ENCODE peak calls at places on chromosomes 3 and 15, in four cellular contexts. One of them, this sample, is unnamed.

GRCh38 chr3:176190755-176191154 is 1006.5 kb downstream of the TBL1XR1 start:
- DNase-seq in A549: no peak
- DNase-seq in GM12878: no peak
- DNase-seq in HepG2: no peak
- DNase-seq in this sample: no peak

GRCh38 chr3:4642611-4643010 is 149.5 kb downstream of the ITPR1 start:
- DNase-seq in A549: no peak
- DNase-seq in GM12878: no peak
- DNase-seq in HepG2: no peak
- DNase-seq in this sample: no peak

GRCh38 chr3:131848111-131848510 is 186.7 kb downstream of the CPNE4 start:
- DNase-seq in A549: no peak
- DNase-seq in GM12878: no peak
- DNase-seq in HepG2: no peak
- DNase-seq in this sample: no peak

GRCh38 chr3:160577551-160578195 is 12.3 kb upstream of the KPNA4 start:
- DNase-seq in A549: peak; percentile 39
- DNase-seq in GM12878: no peak
- DNase-seq in HepG2: peak; percentile 12
- DNase-seq in this sample: peak; percentile 23

GRCh38 chr3:16374047-16375019 is 109.3 kb downstream of the OXNAD1 start:
- DNase-seq in A549: no peak
- DNase-seq in GM12878: no peak
- DNase-seq in HepG2: no peak
- DNase-seq in this sample: no peak

GRCh38 chr15:70799667-70800450 is 36.5 kb upstream of the UACA start:
- DNase-seq in A549: no peak
- DNase-seq in GM12878: no peak
- DNase-seq in HepG2: peak; percentile 66
- DNase-seq in this sample: no peak

GRCh38 chr15:40929730-40930429 is 740 bp downstream of the DLL4 start:
- DNase-seq in A549: peak; percentile 56
- DNase-seq in GM12878: no peak
- DNase-seq in HepG2: no peak
- DNase-seq in this sample: no peak

GRCh38 chr15:76204916-76205460 is 106.3 kb downstream of the ETFA start:
- DNase-seq in A549: no peak
- DNase-seq in GM12878: no peak
- DNase-seq in HepG2: no peak
- DNase-seq in this sample: no peak

GRCh38 chr3:4850928-4851265 is 128.3 kb upstream of the BHLHE40 start:
- DNase-seq in A549: no peak
- DNase-seq in GM12878: peak; percentile 68
- DNase-seq in HepG2: no peak
- DNase-seq in this sample: no peak

GRCh38 chr15:27867861-27868260 is 231.3 kb downstream of the OCA2 start:
- DNase-seq in A549: no peak
- DNase-seq in GM12878: no peak
- DNase-seq in HepG2: no peak
- DNase-seq in this sample: no peak

GRCh38 chr15:70576276-70576675 is 187.1 kb downstream of the UACA start:
- DNase-seq in A549: no peak
- DNase-seq in GM12878: no peak
- DNase-seq in HepG2: no peak
- DNase-seq in this sample: no peak

GRCh38 chr3:188390775-188391443 is 237.0 kb downstream of the LPP start:
- DNase-seq in A549: no peak
- DNase-seq in GM12878: no peak
- DNase-seq in HepG2: peak; percentile 10
- DNase-seq in this sample: no peak

GRCh38 chr3:11826628-11827265 is 19.9 kb downstream of the TAMM41 start:
- DNase-seq in A549: no peak
- DNase-seq in GM12878: no peak
- DNase-seq in HepG2: no peak
- DNase-seq in this sample: no peak

GRCh38 chr15:89197503-89197971 is 23.8 kb downstream of the RLBP1 start:
- DNase-seq in A549: no peak
- DNase-seq in GM12878: no peak
- DNase-seq in HepG2: peak; percentile 93
- DNase-seq in this sample: peak; percentile 21

GRCh38 chr3:31103623-31104180 is 209.2 kb upstream of the GADL1 start:
- DNase-seq in A549: no peak
- DNase-seq in GM12878: no peak
- DNase-seq in HepG2: no peak
- DNase-seq in this sample: no peak

GRCh38 chr3:197317250-197317963 is 19.0 kb upstream of the DLG1 start:
- DNase-seq in A549: no peak
- DNase-seq in GM12878: no peak
- DNase-seq in HepG2: no peak
- DNase-seq in this sample: peak; percentile 72

GRCh38 chr15:42088801-42089640 is 5.3 kb downstream of the PLA2G4D start:
- DNase-seq in A549: no peak
- DNase-seq in GM12878: no peak
- DNase-seq in HepG2: no peak
- DNase-seq in this sample: no peak

GRCh38 chr15:95267476-95267875 is 1036.1 kb downstream of the MCTP2 start:
- DNase-seq in A549: no peak
- DNase-seq in GM12878: no peak
- DNase-seq in HepG2: no peak
- DNase-seq in this sample: no peak

GRCh38 chr15:85865070-85865684 is 70.5 kb upstream of the KLHL25 start:
- DNase-seq in A549: peak; percentile 67
- DNase-seq in GM12878: no peak
- DNase-seq in HepG2: peak; percentile 11
- DNase-seq in this sample: peak; percentile 19

GRCh38 chr3:29144807-29145206 is 136.1 kb upstream of the RBMS3 start:
- DNase-seq in A549: peak; percentile 18
- DNase-seq in GM12878: no peak
- DNase-seq in HepG2: no peak
- DNase-seq in this sample: no peak
- TF ChIP-seq RAD21 in A549: peak; percentile 37
- TF ChIP-seq RAD21 in GM12878: peak; percentile 33
- TF ChIP-seq RAD21 in HepG2: no peak
- TF ChIP-seq RAD21 in this sample: no peak

DNA sequence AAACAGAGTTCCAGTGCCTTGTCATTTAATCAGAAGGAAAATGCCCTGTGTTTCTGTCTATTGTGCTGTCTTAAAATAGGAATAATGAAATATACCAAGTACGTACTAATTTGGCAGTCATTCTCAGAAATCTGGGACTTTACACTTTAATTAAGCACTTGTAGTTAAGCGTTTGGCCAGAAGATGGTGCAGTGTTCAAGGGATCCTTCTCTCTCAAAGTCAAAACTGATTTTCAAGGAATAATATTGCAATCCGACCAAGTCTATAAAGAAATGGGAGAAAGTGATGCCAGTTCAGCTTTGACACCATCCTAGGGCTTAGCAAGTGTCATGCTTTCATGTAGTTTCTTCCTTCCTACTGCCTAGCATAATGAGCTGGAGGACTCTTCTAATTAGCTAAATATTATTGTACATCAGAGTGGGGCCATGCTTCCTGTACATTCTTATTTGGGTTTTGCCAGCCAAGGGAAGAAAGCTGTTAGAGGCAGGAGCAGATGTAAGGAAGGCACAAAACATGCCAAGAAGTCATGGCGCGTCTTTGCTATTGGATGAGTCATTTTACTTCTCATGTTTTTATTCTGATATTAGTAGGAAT is 64.8 kb downstream of the SAMMSON start:
- DNase-seq in A549: peak; percentile 51
- DNase-seq in GM12878: peak; percentile 1
- DNase-seq in HepG2: peak; percentile 27
- DNase-seq in this sample: peak; percentile 4
- TF ChIP-seq CEBPB in A549: no peak
- TF ChIP-seq CEBPB in GM12878: no peak
- TF ChIP-seq CEBPB in HepG2: no peak
- TF ChIP-seq CEBPB in this sample: no peak

GRCh38 chr15:31352911-31353811 is 26.5 kb downstream of the KLF13 start:
- DNase-seq in A549: no peak
- DNase-seq in GM12878: peak; percentile 83
- DNase-seq in HepG2: no peak
- DNase-seq in this sample: no peak
- TF ChIP-seq REST in A549: no peak
- TF ChIP-seq REST in GM12878: no peak
- TF ChIP-seq REST in HepG2: no peak
- TF ChIP-seq REST in this sample: no peak

GRCh38 chr15:77775851-77776250 is 143.1 kb upstream of the LINGO1 start:
- DNase-seq in A549: no peak
- DNase-seq in GM12878: no peak
- DNase-seq in HepG2: no peak
- DNase-seq in this sample: no peak

GRCh38 chr15:77775373-77775772 is 142.7 kb upstream of the LINGO1 start:
- DNase-seq in A549: no peak
- DNase-seq in GM12878: no peak
- DNase-seq in HepG2: no peak
- DNase-seq in this sample: no peak

GRCh38 chr15:77781131-77782051 is 148.7 kb upstream of the LINGO1 start:
- DNase-seq in A549: no peak
- DNase-seq in GM12878: no peak
- DNase-seq in HepG2: no peak
- DNase-seq in this sample: no peak

GRCh38 chr15:77782691-77783090 is 150.0 kb upstream of the LINGO1 start:
- DNase-seq in A549: no peak
- DNase-seq in GM12878: no peak
- DNase-seq in HepG2: no peak
- DNase-seq in this sample: no peak

DNA sequence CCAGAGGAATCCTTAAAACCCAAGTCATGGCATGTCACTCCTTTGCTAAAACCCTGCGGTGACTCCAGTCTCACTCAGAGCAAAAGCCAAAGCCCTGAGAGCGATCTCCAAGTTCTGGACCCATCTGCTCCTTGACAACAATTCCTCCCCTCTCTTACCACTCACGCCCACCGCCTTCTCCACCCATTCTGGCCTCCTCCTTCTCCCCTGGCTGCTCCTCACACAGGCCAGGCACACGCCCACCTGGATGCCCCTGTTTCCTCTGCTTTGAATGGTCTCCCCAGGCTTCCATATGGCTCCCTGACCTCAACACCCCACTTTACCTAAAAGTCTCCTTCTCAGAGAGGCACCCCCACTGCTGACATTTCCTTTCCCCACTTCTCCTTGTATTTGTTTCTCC is 146.1 kb upstream of the LINGO1 start:
- DNase-seq in A549: no peak
- DNase-seq in GM12878: no peak
- DNase-seq in HepG2: no peak
- DNase-seq in this sample: no peak
- TF ChIP-seq RAD21 in A549: no peak
- TF ChIP-seq RAD21 in GM12878: no peak
- TF ChIP-seq RAD21 in HepG2: no peak
- TF ChIP-seq RAD21 in this sample: no peak

DNA sequence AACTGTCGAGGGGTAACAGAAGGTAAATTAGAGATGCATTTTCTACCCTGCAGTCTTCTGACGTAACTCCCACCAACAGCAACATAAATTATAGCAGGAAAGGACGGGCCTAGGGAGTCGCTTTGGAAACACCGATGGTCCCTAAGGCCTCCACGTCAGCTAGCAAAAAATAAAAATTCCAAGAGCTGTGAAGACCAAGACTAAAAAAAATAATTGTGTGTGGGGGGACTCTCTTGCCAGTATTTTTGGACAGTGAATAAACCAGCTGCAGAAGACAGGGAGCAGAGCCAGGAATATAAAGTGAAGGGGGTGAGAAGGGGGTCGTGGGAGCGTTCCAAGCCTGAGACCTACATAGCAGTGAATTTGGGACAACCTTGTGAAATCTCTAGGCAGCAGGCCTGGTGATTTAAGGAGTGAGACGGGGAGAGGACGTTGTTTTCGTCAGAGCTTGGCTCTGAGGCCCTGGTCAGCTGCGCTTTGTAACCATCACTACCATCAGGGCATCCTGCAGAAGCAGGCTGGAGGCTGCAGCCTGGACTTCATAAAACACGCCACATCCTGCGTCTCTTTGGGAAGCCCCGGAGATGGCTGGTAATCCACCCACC is 216.0 kb downstream of the ADAMTS17 start:
- DNase-seq in A549: no peak
- DNase-seq in GM12878: no peak
- DNase-seq in HepG2: no peak
- DNase-seq in this sample: no peak
- TF ChIP-seq CEBPB in A549: no peak
- TF ChIP-seq CEBPB in GM12878: no peak
- TF ChIP-seq CEBPB in HepG2: no peak
- TF ChIP-seq CEBPB in this sample: no peak

DNA sequence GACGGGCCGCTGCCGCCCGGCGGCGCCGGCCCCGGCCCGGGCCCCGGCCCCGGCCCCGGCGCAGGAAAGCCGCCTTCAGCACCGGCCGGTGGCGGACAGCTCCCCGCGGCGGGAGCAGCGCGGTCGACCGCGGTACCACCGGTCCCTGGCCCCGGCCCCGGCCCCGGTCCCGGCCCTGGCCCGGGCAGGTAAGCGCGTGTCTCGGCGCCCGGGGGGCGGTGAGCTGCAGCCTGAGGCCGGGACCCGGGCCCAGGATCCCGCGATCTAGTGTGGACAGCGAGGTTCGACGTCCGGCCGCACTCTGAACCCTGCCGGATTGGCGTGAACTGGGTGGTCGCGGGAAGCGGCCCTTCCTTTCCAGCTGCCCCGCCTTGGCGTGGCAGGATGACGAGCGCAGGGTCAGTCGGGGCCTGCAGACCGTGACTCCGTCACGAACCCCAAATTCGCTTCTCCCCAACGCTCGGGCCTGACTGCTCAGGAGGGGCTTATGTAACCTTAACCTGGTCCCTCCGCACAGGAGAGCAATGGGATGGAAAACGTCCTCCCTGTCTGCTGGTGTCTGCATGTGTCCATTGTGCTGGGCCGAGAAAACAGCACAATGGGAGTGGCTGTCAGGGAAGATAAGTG is 475 bp downstream of the BSN start:
- DNase-seq in A549: no peak
- DNase-seq in GM12878: no peak
- DNase-seq in HepG2: no peak
- DNase-seq in this sample: no peak
- TF ChIP-seq REST in A549: peak; percentile 81
- TF ChIP-seq REST in GM12878: peak; percentile 94
- TF ChIP-seq REST in HepG2: peak; percentile 93
- TF ChIP-seq REST in this sample: peak; percentile 66

DNA sequence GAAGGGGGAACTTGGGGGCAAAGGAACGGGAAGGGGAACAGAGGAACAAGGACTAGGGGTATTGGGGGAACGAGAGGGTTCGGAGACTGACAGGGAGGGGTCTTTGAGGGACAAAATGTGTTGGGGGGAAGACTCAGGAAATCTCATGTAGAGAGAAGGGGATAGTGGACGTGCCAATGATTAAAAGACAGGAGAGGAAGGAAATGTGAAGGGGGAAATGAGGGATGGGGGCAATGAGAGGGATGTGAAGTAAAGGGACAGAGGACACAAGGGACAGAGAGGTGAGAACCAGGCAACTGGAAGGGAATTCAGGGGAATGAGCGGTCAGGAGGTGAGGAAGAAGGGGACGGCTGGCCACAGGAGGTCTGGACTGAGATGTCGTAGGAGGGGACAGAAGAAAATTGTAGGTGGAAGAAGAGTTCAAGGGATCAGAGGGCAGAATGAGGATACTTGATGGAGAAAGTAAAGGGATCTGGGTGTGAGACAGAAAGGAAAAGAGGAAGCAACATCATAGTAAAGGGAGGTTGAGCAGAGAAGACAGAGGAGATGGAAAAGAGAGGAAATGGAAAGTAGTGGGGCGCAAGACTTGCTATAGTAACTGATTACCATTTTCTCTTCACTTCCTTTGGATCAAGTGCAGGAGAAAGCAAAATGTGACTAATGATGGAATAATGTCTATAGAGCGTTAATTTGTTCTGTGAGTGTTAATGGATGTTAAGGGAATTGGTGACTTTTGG is 717 bp downstream of the RAB8B start:
- DNase-seq in A549: no peak
- DNase-seq in GM12878: no peak
- DNase-seq in HepG2: no peak
- DNase-seq in this sample: no peak
- TF ChIP-seq RAD21 in A549: no peak
- TF ChIP-seq RAD21 in GM12878: no peak
- TF ChIP-seq RAD21 in HepG2: no peak
- TF ChIP-seq RAD21 in this sample: no peak